ENCODE peak calls at places on chromosomes 5 and 9, in five cellular contexts. Z is heart right ventricle, Q is upper lobe of right lung, A is spleen, H is small intestine. V is an unnamed sample. For H3K36me3, the result is how much of the 10 kb centered on the place peaks cover.

GRCh38 chr9:92496401-92496800 is 14.1 kb upstream of the ASPN start:
- DNase-seq in A (no peak), Q (no peak), H (no peak), Z (no peak), V (no peak)

GRCh38 chr5:171632618-171633017 is 153.0 kb upstream of the SMIM23 start:
- DNase-seq in Z (no peak), A (no peak), H (no peak), Q (no peak), V (no peak)

GRCh38 chr5:31270396-31270795 is 76.9 kb downstream of the CDH6 start:
- DNase-seq in H (peak), Z (no peak), A (no peak), Q (no peak), V (no peak)

GRCh38 chr9:8447618-8448017 is 648.0 kb upstream of the DMAC1 start:
- DNase-seq in Q (no peak), A (no peak), H (no peak), Z (no peak), V (no peak)

GRCh38 chr5:76403963-76404693 is 1.0 kb downstream of the IQGAP2 start:
- DNase-seq in Q (no peak), A (peak), Z (no peak), H (peak), V (peak)

GRCh38 chr9:110926828-110927227 is 111.4 kb downstream of the LPAR1 start:
- DNase-seq in H (peak), A (no peak), Q (no peak), Z (no peak), V (no peak)

GRCh38 chr5:153988510-153988909 is 50.2 kb downstream of the FAM114A2 start:
- DNase-seq in Z (no peak), H (no peak), Q (no peak), A (no peak), V (no peak)

GRCh38 chr5:68714810-68715209 is 379.0 kb upstream of the SLC30A5 start:
- DNase-seq in Q (no peak), A (no peak), Z (no peak), H (no peak), V (no peak)

GRCh38 chr9:14485366-14485765 is 171.4 kb upstream of the NFIB start:
- DNase-seq in A (no peak), Z (no peak), Q (no peak), H (no peak), V (no peak)

GRCh38 chr5:10445352-10445751 is 3.7 kb downstream of the ROPN1L start:
- DNase-seq in A (no peak), Z (no peak), H (no peak), Q (no peak), V (no peak)

GRCh38 chr9:124291801-124292396 is 34.1 kb downstream of the NEK6 start:
- DNase-seq in Z (peak), H (no peak), A (peak), Q (no peak), V (no peak)

GRCh38 chr5:173340451-173340850 is 12.2 kb upstream of the STC2 start:
- DNase-seq in Q (no peak), Z (no peak), A (no peak), H (no peak), V (no peak)

GRCh38 chr9:27333241-27334052 is 36.5 kb upstream of the EQTN start:
- DNase-seq in H (peak), A (no peak), Q (no peak), Z (peak), V (no peak)

GRCh38 chr5:154365823-154366222 is 80.0 kb upstream of the SAP30L start:
- DNase-seq in H (no peak), Q (no peak), Z (no peak), A (no peak), V (no peak)

GRCh38 chr9:119501374-119501773 is 132.1 kb upstream of the BRINP1 start:
- DNase-seq in H (no peak), Q (no peak), Z (no peak), A (no peak), V (no peak)

GRCh38 chr5:94218374-94218773 is 400.0 kb downstream of the KIAA0825 start:
- DNase-seq in A (no peak), Q (no peak), Z (no peak), H (no peak), V (no peak)

GRCh38 chr9:84002344-84002743 is 21.7 kb downstream of the RMI1 start:
- DNase-seq in Q (no peak), H (peak), A (no peak), Z (no peak), V (no peak)

GRCh38 chr9:89642789-89643188 is 38.0 kb downstream of the GADD45G start:
- DNase-seq in Q (no peak), Z (no peak), A (peak), H (no peak), V (peak)

GRCh38 chr9:14096182-14096922 is 217.6 kb downstream of the NFIB start:
- DNase-seq in Z (peak), H (no peak), Q (no peak), A (no peak), V (no peak)

GRCh38 chr9:134501266-134502181 is 140.1 kb upstream of the COL5A1 start:
- DNase-seq in H (no peak), Z (no peak), Q (peak), A (peak), V (no peak)

GRCh38 chr5:86880344-86880743 is 262.6 kb downstream of the COX7C start:
- DNase-seq in Q (no peak), A (no peak), Z (no peak), H (no peak), V (no peak)

GRCh38 chr5:150119421-150120061 is 33.2 kb upstream of the CSF1R start:
- DNase-seq in H (no peak), Q (peak), Z (peak), A (peak), V (no peak)

GRCh38 chr5:150118561-150119229 is 32.3 kb upstream of the CSF1R start:
- DNase-seq in A (no peak), H (no peak), Z (peak), Q (peak), V (peak)

GRCh38 chr5:150121448-150122157 is 34.0 kb downstream of the PDGFRB start:
- DNase-seq in Q (peak), Z (no peak), A (peak), H (no peak), V (peak)

GRCh38 chr5:150120617-150121447 is 34.5 kb upstream of the CSF1R start:
- DNase-seq in Z (no peak), A (no peak), H (no peak), Q (peak), V (no peak)

GRCh38 chr5:150120062-150120441 is 33.7 kb upstream of the CSF1R start:
- DNase-seq in Q (no peak), H (no peak), A (no peak), Z (no peak), V (peak)
- H3K36me3 ChIP-seq in Q (half or more), H (under half), A (half or more), Z (half or more), V (under half)

GRCh38 chr5:73094415-73094814 is 26.0 kb upstream of the TMEM171 start:
- DNase-seq in A (no peak), Q (no peak), Z (no peak), H (no peak), V (no peak)
- H3K27ac ChIP-seq in A (no peak), Q (no peak), Z (no peak), H (no peak), V (no peak)

GRCh38 chr5:72255670-72256069 is 64.4 kb downstream of the MRPS27 start:
- DNase-seq in H (peak), A (no peak), Z (no peak), Q (no peak), V (no peak)

GRCh38 chr5:72252008-72252407 is 68.0 kb downstream of the MRPS27 start:
- DNase-seq in Z (no peak), H (no peak), Q (no peak), A (no peak), V (no peak)

GRCh38 chr5:72256536-72256935 is 63.5 kb downstream of the MRPS27 start:
- DNase-seq in H (no peak), A (no peak), Z (no peak), Q (no peak), V (no peak)

GRCh38 chr5:72252574-72253155 is 67.4 kb downstream of the MRPS27 start:
- DNase-seq in Q (no peak), A (no peak), H (no peak), Z (no peak), V (no peak)

DNA sequence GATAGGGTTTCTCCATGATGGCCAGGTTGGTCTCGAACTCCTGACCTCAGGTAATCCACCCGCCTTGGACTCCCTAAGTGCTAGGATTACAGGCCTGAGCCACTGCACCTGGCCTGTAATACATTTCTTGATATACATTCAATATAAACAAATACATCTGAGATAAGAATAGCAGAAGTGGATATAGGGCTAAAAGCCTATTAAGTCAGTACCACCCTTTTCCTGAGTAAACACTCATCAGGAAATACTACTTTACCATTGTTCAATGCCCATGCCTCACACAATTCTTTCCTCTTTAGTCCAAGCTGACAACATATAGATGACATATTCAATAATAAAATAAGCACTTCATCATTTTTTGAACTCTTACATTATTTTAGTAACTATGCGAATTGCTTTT is 64.8 kb downstream of the MRPS27 start:
- DNase-seq in Z (no peak), Q (no peak), A (no peak), H (peak), V (no peak)
- H3K36me3 ChIP-seq in Z (under half), Q (under half), A (under half), H (under half), V (under half)

GRCh38 chr5:15131909-15132308 is 260.3 kb upstream of the ANKH start:
- DNase-seq in A (peak), Q (no peak), H (no peak), Z (no peak), V (no peak)

GRCh38 chr5:15137414-15137813 is 265.8 kb upstream of the ANKH start:
- DNase-seq in A (no peak), Z (no peak), H (no peak), Q (no peak), V (no peak)

GRCh38 chr5:15132816-15133405 is 261.3 kb upstream of the ANKH start:
- DNase-seq in H (no peak), A (no peak), Q (no peak), Z (no peak), V (no peak)

GRCh38 chr5:15135661-15136060 is 264.1 kb upstream of the ANKH start:
- DNase-seq in Z (no peak), H (no peak), A (no peak), Q (no peak), V (no peak)

GRCh38 chr5:15133456-15133965 is 261.9 kb upstream of the ANKH start:
- DNase-seq in A (no peak), Q (no peak), Z (no peak), H (no peak), V (no peak)
- H3K27ac ChIP-seq in A (no peak), Q (no peak), Z (no peak), H (no peak), V (no peak)

DNA sequence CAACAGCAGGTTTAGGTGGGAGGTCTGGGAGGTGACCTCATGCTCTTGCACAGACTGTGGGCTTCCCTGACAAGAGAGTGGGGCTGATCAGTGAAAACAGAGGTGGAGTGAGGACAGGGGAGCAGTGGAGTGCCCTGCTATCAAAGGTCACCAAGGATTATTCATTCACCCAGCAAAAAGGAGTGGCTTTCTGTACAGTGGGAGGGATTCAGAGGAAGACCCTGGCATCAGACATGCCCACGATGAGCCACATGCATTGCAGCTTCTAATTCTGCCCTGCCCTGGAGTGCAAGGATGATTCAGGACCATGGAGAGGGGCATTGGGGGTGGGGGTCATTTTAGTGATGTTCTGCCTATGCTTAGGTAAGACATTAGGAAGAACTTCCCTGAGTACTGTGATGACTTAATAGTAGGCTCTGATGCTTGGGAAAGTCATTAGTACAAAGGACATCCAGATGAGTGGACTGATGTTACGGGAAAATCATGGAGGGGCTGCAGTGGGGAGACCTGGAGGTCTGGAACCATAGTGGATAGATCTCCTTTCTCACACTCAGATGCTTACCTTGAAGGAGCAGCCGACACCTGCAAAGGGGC is 12.8 kb downstream of the TRAF1 start:
- DNase-seq in H (no peak), Z (no peak), A (no peak), Q (no peak), V (no peak)
- H3K36me3 ChIP-seq in H (under half), Z (under half), A (half or more), Q (under half), V (under half)

DNA sequence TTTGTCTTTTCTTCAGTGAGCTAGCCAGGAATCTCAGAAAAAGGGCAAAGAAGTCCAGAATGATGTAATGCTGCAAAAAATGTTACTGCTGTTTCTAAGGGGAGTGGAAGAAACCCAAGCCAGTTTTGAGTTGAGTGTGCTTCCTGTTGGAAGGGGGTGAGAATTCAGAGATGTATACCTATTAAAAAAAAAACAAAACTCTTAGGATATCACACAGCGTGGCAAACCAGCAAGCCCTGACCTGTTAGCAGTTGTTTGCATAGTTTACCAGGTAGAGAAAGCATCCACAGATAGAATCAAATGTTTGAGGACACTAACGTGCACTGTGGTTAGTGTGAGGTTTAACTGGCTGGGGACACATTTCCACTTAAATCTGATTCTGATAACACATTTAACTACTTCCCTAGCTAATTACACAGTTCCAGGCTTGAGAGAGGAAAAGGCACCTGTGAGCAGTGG is 11.4 kb downstream of the BASP1 start:
- DNase-seq in A (no peak), Z (no peak), Q (no peak), H (no peak), V (no peak)
- H3K27ac ChIP-seq in A (peak), Z (no peak), Q (no peak), H (peak), V (no peak)

DNA sequence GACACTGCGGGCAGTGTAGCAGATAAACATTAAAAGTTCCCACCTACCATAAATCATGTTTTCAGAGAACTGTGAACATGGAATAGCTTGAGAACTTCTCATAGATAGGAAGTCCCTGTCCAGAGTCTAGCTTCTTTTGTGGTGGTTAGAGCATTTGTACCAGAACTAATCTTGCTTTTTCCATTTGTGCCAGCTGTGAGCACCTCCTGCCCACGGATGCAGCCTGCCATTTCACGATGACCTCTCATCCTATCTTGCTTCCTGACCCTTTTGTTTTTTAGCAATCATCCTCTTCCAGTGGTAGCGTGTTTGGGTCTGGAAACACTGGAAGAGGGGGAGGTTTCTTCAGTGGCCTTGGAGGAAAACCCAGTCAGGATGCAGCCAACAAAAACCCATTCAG is 61.4 kb downstream of the FAM78A start:
- DNase-seq in A (no peak), Q (no peak), Z (no peak), H (no peak), V (no peak)
- H3K36me3 ChIP-seq in A (half or more), Q (under half), Z (half or more), H (under half), V (under half)

GRCh38 chr5:117177302-117177701 is 602.7 kb upstream of the SEMA6A start:
- DNase-seq in Z (no peak), H (no peak), Q (no peak), A (no peak), V (no peak)
- H3K27ac ChIP-seq in Z (no peak), H (no peak), Q (no peak), A (no peak), V (no peak)

V was measured in left lung.